ENCODE peak calls at places on chromosomes 11 and 22, in five cellular contexts. One of them, this sample, is unnamed.

GRCh38 chr11:15114501-15115475 is at the start of gene INSC:
- DNase-seq in kidney epithelial cell: no peak
- DNase-seq in uterus: no peak
- DNase-seq in cardiac muscle cell: peak; percentile 65
- DNase-seq in left ventricle myocardium inferior: peak; percentile 18
- DNase-seq in this sample: no peak

GRCh38 chr11:82682003-82682751 is 51.5 kb downstream of the FAM181B start:
- DNase-seq in left ventricle myocardium inferior: no peak
- DNase-seq in kidney epithelial cell: peak; percentile 18
- DNase-seq in uterus: no peak
- DNase-seq in cardiac muscle cell: peak; percentile 55
- DNase-seq in this sample: no peak

GRCh38 chr11:115221461-115222069 is 282.6 kb downstream of the CADM1 start:
- DNase-seq in left ventricle myocardium inferior: no peak
- DNase-seq in uterus: no peak
- DNase-seq in cardiac muscle cell: no peak
- DNase-seq in kidney epithelial cell: no peak
- DNase-seq in this sample: no peak

GRCh38 chr11:76206327-76207081 is at the start of gene WNT11:
- DNase-seq in cardiac muscle cell: peak; percentile 90
- DNase-seq in left ventricle myocardium inferior: peak; percentile 67
- DNase-seq in uterus: peak; percentile 61
- DNase-seq in kidney epithelial cell: no peak
- DNase-seq in this sample: no peak

GRCh38 chr11:102147031-102147430 is 36.8 kb downstream of the YAP1 start:
- DNase-seq in cardiac muscle cell: no peak
- DNase-seq in left ventricle myocardium inferior: no peak
- DNase-seq in uterus: no peak
- DNase-seq in kidney epithelial cell: no peak
- DNase-seq in this sample: no peak

GRCh38 chr11:128527046-128527445 is 60.3 kb downstream of the ETS1 start:
- DNase-seq in uterus: no peak
- DNase-seq in left ventricle myocardium inferior: no peak
- DNase-seq in kidney epithelial cell: no peak
- DNase-seq in cardiac muscle cell: no peak
- DNase-seq in this sample: no peak

GRCh38 chr11:67372993-67373915 is at the start of gene CLCF1:
- DNase-seq in uterus: peak; percentile 82
- DNase-seq in kidney epithelial cell: no peak
- DNase-seq in cardiac muscle cell: peak; percentile 67
- DNase-seq in left ventricle myocardium inferior: peak; percentile 69
- DNase-seq in this sample: no peak

GRCh38 chr22:44192811-44193536 is 12.2 kb downstream of the PARVG start:
- DNase-seq in left ventricle myocardium inferior: no peak
- DNase-seq in uterus: no peak
- DNase-seq in kidney epithelial cell: no peak
- DNase-seq in cardiac muscle cell: no peak
- DNase-seq in this sample: no peak

GRCh38 chr11:127651888-127652221 is 651.3 kb upstream of the KIRREL3 start:
- DNase-seq in kidney epithelial cell: no peak
- DNase-seq in cardiac muscle cell: no peak
- DNase-seq in left ventricle myocardium inferior: no peak
- DNase-seq in uterus: no peak
- DNase-seq in this sample: no peak

DNA sequence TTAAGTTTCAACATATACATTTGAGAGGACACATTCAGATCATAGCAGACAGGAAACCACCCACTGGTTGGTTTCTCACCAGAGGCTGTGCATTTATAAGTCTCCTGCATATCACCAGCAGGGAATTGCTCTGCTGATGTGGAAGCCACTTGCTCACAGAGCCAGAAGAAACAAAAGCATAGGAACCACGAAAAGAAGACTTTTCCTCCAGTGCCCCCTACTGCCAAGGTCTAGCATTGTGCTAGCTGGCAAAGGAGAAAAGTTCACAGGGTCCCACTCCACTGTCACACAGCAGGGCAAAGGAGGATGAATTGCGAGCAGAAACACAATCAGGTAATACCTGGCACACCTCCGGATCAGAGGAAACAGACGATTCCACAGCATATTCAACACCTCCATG is 28.9 kb upstream of the ISX start:
- DNase-seq in kidney epithelial cell: no peak
- DNase-seq in uterus: no peak
- DNase-seq in left ventricle myocardium inferior: no peak
- DNase-seq in cardiac muscle cell: peak; percentile 27
- DNase-seq in this sample: no peak
- TF ChIP-seq CTCF in kidney epithelial cell: peak; percentile 41
- TF ChIP-seq CTCF in uterus: no peak
- TF ChIP-seq CTCF in left ventricle myocardium inferior: no peak
- TF ChIP-seq CTCF in cardiac muscle cell: no peak
- TF ChIP-seq CTCF in this sample: no peak

DNA sequence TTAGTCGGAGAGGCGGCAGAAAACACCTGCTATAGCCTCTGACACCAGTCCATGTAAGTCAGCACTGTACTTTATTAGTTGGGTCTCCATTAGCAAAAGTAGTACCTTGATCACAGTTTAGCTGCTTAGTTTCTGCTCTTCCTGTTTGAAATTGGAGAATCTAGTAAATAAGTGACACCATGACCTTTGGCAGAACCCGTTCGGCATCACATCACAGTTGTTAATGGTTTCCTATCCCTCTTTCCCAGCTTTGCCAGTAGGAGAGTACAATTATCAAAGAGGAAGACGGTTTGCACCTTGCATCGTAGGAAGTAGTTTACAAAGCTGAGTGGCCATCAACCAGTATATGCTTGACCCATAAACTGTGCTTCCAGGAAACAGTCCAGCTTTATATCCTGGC is 101.8 kb downstream of the TRIM44 start:
- DNase-seq in uterus: no peak
- DNase-seq in kidney epithelial cell: no peak
- DNase-seq in left ventricle myocardium inferior: no peak
- DNase-seq in cardiac muscle cell: no peak
- DNase-seq in this sample: no peak
- TF ChIP-seq CTCF in uterus: no peak
- TF ChIP-seq CTCF in kidney epithelial cell: no peak
- TF ChIP-seq CTCF in left ventricle myocardium inferior: no peak
- TF ChIP-seq CTCF in cardiac muscle cell: no peak
- TF ChIP-seq CTCF in this sample: no peak

GRCh38 chr11:390175-390574 is 3.8 kb upstream of the PKP3 start:
- DNase-seq in uterus: no peak
- DNase-seq in cardiac muscle cell: peak; percentile 32
- DNase-seq in kidney epithelial cell: no peak
- DNase-seq in left ventricle myocardium inferior: no peak
- DNase-seq in this sample: no peak
- TF ChIP-seq CTCF in uterus: no peak
- TF ChIP-seq CTCF in cardiac muscle cell: no peak
- TF ChIP-seq CTCF in kidney epithelial cell: no peak
- TF ChIP-seq CTCF in left ventricle myocardium inferior: no peak
- TF ChIP-seq CTCF in this sample: no peak

DNA sequence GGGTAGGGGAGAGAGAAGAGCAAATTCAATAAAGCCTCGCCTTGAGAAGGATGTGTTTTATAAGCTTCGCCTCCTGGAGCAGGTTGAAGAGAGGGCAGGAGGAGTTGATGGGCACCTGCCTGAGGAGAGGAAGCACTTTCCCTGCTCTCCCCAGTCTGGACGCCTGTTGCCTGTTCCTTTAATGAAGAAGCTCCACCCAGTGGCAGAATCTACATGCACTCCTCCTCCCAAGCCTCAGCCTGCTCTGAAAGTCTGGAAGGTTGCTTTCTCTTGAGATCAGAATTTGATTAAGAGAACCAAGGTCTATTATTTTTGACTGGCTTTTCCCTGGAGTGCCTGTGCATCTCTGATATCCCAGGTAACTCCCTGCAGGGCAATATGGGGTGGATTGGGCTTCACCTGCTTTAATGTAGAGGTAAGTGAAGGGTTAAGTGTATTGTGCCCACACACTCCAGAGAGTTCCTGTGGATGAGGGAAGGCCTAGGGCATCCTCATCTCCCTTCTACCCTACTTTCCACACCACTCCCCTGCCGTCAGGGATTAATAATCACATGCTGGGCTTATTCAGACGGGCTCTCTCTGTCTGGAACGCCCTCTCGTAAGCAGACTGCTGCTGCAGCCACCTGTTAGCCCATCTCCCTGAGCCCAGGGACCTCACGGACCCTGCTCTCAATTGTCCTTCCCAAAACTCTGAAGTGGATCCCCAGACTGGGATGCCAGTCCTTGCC is 22.3 kb downstream of the NTM start:
- DNase-seq in uterus: no peak
- DNase-seq in kidney epithelial cell: no peak
- DNase-seq in cardiac muscle cell: peak; percentile 29
- DNase-seq in left ventricle myocardium inferior: no peak
- DNase-seq in this sample: no peak
- TF ChIP-seq CTCF in uterus: no peak
- TF ChIP-seq CTCF in kidney epithelial cell: no peak
- TF ChIP-seq CTCF in cardiac muscle cell: peak; percentile 33
- TF ChIP-seq CTCF in left ventricle myocardium inferior: peak; percentile 14
- TF ChIP-seq CTCF in this sample: no peak

DNA sequence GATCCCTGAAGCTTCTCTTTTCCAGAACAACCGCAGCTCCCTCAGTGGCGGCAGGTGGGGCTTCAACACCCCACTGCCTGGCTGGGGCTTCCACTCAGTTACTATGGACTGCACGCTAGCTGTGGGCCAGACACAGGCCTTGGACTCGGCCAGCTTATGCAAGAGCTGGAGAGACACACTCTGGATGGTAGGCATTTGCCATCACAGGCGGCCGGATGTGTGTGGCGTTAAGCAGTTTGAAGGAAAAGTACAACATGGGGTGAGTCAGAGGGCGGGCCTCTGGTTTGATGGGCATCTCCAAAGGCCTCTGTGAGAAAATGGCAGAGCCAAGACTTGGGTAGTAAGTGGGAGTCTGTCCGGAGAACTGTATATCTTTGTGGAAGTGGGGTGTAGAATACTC is 17.6 kb downstream of the KCNJ4 start:
- DNase-seq in cardiac muscle cell: no peak
- DNase-seq in left ventricle myocardium inferior: no peak
- DNase-seq in kidney epithelial cell: no peak
- DNase-seq in uterus: no peak
- DNase-seq in this sample: no peak
- TF ChIP-seq CTCF in cardiac muscle cell: no peak
- TF ChIP-seq CTCF in left ventricle myocardium inferior: no peak
- TF ChIP-seq CTCF in kidney epithelial cell: no peak
- TF ChIP-seq CTCF in uterus: no peak
- TF ChIP-seq CTCF in this sample: no peak

This sample was measured in omental fat pad.